ENCODE peak calls at places on chromosome 9, in four cellular contexts. Q is BE2C, U is pancreas, S is neural progenitor cell. E is an unnamed sample.

GRCh38 chr9:71608021-71608420 is 160.3 kb downstream of the CEMIP2 start:
- DNase-seq in S (no peak), U (no peak), Q (no peak), E (no peak)

GRCh38 chr9:389758-390157 is 175.1 kb downstream of the DOCK8 start:
- DNase-seq in U (no peak), S (no peak), Q (no peak), E (no peak)

GRCh38 chr9:123738664-123739063 is 191.3 kb downstream of the DENND1A start:
- DNase-seq in U (no peak), S (no peak), Q (no peak), E (no peak)

GRCh38 chr9:114425126-114425525 is 37.3 kb upstream of the AKNA start:
- DNase-seq in Q (no peak), S (no peak), U (no peak), E (no peak)

GRCh38 chr9:10045598-10045997 is 567.2 kb downstream of the PTPRD start:
- DNase-seq in S (no peak), Q (no peak), U (no peak), E (no peak)

GRCh38 chr9:278651-279050 is 64.0 kb downstream of the DOCK8 start:
- DNase-seq in U (no peak), Q (no peak), S (no peak), E (no peak)

GRCh38 chr9:22657713-22658112 is 211.1 kb downstream of the DMRTA1 start:
- DNase-seq in Q (no peak), S (no peak), U (no peak), E (no peak)

GRCh38 chr9:98951967-98952366 is 8.3 kb downstream of the COL15A1 start:
- DNase-seq in U (no peak), S (no peak), Q (no peak), E (no peak)

GRCh38 chr9:2260401-2261306 is 245.5 kb downstream of the SMARCA2 start:
- DNase-seq in Q (peak; percentile 14), U (no peak), S (no peak), E (no peak)

GRCh38 chr9:127886401-127886972 is 9.0 kb upstream of the AK1 start:
- DNase-seq in Q (no peak), U (no peak), S (no peak), E (no peak)

GRCh38 chr9:94920439-94920951 is 194.0 kb downstream of the AOPEP start:
- DNase-seq in Q (peak; percentile 78), U (no peak), S (no peak), E (peak; percentile 61)

GRCh38 chr9:91384954-91385353 is 23.2 kb upstream of the AUH start:
- DNase-seq in U (no peak), S (no peak), Q (no peak), E (no peak)

GRCh38 chr9:70079364-70080103 is 35.9 kb downstream of the MAMDC2 start:
- DNase-seq in U (peak; percentile 68), S (no peak), Q (no peak), E (peak; percentile 29)

GRCh38 chr9:129968690-129969485 is 74.1 kb downstream of the FNBP1 start:
- DNase-seq in Q (no peak), U (no peak), S (no peak), E (no peak)

GRCh38 chr9:137435980-137436760 is 5.0 kb downstream of the ENTPD8 start:
- DNase-seq in S (no peak), Q (peak; percentile 89), U (peak; percentile 97), E (peak; percentile 73)

GRCh38 chr9:133955821-133956411 is 36.2 kb downstream of the VAV2 start:
- DNase-seq in Q (peak; percentile 59), U (peak; percentile 55), S (peak; percentile 78), E (no peak)

GRCh38 chr9:110064721-110065252 is 143.2 kb downstream of the C9orf152 start:
- DNase-seq in S (no peak), U (no peak), Q (no peak), E (no peak)
- H3K4me1 ChIP-seq in S (peaks cover 9% of the 10 kb centered on the region), U (no peaks in the 10 kb centered on the region), Q (no peaks in the 10 kb centered on the region), E (peaks cover 19% of the 10 kb centered on the region)

DNA sequence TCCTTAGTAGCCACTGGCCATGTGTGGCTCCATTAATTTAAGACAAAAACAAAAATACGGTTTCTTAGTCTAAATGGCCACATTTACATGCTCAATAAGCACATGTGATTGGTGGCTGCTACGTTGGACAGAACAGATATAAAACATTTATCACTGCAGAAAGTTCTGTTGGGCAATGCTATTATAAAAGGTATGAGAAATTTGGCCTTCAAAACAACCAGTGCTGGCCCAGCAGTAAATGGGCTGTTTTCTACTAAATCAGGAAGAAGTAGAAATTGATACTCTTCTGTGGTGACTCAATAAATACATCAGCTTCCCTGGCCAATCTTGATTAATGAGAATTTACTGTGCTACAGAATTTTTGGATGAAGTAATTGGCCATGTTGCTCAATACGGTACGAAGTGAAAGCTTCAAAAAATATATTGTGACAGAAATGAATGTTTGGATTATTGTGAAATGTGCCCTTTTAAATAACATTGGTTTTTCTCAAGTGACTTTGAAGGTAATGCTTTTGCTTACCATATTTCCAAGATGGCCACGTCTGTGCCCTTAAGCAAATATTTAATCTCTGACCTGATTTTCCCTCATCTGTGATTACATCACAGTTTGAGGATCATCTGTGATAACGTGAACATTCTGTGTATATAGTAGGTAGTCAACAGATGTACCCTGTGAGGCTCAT is 4.2 kb downstream of the DNAJA1 start:
- DNase-seq in U (no peak), Q (no peak), S (no peak), E (no peak)
- H3K4me3 ChIP-seq in U (no peak overlapping the region), Q (no peak overlapping the region), S (no peak overlapping the region), E (no peak overlapping the region)

GRCh38 chr9:82531795-82532194 is 531.1 kb downstream of the RASEF start:
- DNase-seq in U (no peak), Q (no peak), S (no peak), E (no peak)
- H3K4me1 ChIP-seq in U (no peaks in the 10 kb centered on the region), Q (peaks cover 8% of the 10 kb centered on the region), S (no peaks in the 10 kb centered on the region), E (no peaks in the 10 kb centered on the region)

GRCh38 chr9:136193891-136194279 is 11.0 kb downstream of the LHX3 start:
- DNase-seq in U (no peak), S (no peak), Q (no peak), E (no peak)

GRCh38 chr9:136194540-136194939 is 10.4 kb downstream of the LHX3 start:
- DNase-seq in S (no peak), U (no peak), Q (no peak), E (no peak)

GRCh38 chr9:136191549-136192286 is 13.2 kb downstream of the LHX3 start:
- DNase-seq in U (no peak), Q (no peak), S (no peak), E (no peak)

GRCh38 chr9:136192289-136193126 is 12.4 kb downstream of the LHX3 start:
- DNase-seq in U (no peak), S (no peak), Q (no peak), E (no peak)

DNA sequence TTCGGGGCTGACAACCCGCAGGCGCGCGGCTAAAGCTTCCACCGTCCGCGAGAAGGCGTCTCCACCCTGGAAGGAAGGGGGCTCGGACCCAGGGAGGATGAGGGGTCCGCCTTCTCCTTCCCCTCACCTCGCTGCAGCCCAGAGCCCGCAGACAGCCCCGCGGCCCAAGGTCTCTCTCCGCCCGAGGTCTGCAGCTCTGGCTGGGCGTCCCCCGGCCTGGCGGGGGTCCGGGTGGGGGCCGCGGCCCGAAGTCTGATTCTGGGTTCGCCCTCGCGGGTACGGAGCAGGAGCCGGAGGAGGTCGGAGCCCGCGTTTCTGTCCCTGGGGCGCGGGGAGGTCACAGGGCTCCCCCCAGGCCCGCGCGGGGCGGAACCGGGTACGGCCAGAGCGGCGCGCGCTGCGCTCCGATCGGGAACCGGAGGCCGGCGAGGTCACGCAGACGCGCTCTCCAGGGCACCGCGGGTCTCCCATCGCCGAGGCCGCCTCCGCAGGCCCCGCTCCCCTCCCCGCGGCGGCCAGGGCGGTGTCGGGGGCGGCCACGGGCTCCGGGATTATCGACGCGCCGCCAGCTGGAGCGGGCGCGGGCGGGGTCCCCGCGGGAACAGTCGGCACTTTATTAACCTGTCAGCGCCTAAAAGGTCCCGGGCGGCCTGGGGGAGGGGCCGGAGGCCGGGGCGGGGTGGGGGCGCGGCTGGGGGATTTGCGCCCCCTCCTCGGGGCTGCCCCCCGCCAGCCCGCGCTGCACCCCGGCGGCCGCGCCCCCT is 11.6 kb downstream of the LHX3 start:
- DNase-seq in S (no peak), Q (no peak), U (no peak), E (no peak)
- H3K4me3 ChIP-seq in S (peak overlapping the region; percentile 38), Q (no peak overlapping the region), U (no peak overlapping the region), E (no peak overlapping the region)